ENCODE peak calls at places on chromosomes 5 and 9, in four cellular contexts. One of them, this sample, is unnamed.

GRCh38 chr5:20556364-20556763 is 568.4 kb upstream of the CDH18 start:
- DNase-seq in tibial artery: no peak
- DNase-seq in kidney glomerular epithelial cell: no peak
- DNase-seq in body of pancreas: no peak
- DNase-seq in this sample: peak; percentile 19

GRCh38 chr5:117682416-117682815 is 1107.8 kb upstream of the SEMA6A start:
- DNase-seq in kidney glomerular epithelial cell: no peak
- DNase-seq in tibial artery: no peak
- DNase-seq in body of pancreas: no peak
- DNase-seq in this sample: peak; percentile 18

GRCh38 chr9:37997636-37998374 is 71.2 kb downstream of the SHB start:
- DNase-seq in kidney glomerular epithelial cell: no peak
- DNase-seq in tibial artery: no peak
- DNase-seq in body of pancreas: no peak
- DNase-seq in this sample: no peak

GRCh38 chr9:128316421-128316820 is 5.8 kb downstream of the TRUB2 start:
- DNase-seq in tibial artery: no peak
- DNase-seq in kidney glomerular epithelial cell: no peak
- DNase-seq in body of pancreas: no peak
- DNase-seq in this sample: no peak

GRCh38 chr5:85320495-85320894 is 935.8 kb upstream of the EDIL3 start:
- DNase-seq in body of pancreas: no peak
- DNase-seq in tibial artery: no peak
- DNase-seq in kidney glomerular epithelial cell: no peak
- DNase-seq in this sample: no peak

GRCh38 chr5:11390369-11390768 is 513.9 kb downstream of the CTNND2 start:
- DNase-seq in kidney glomerular epithelial cell: peak; percentile 10
- DNase-seq in body of pancreas: no peak
- DNase-seq in tibial artery: no peak
- DNase-seq in this sample: peak; percentile 91

GRCh38 chr5:1281038-1281882 is 13.6 kb downstream of the TERT start:
- DNase-seq in kidney glomerular epithelial cell: no peak
- DNase-seq in body of pancreas: no peak
- DNase-seq in tibial artery: no peak
- DNase-seq in this sample: no peak

GRCh38 chr5:96220610-96221390 is 212.2 kb downstream of the PCSK1 start:
- DNase-seq in body of pancreas: no peak
- DNase-seq in tibial artery: no peak
- DNase-seq in kidney glomerular epithelial cell: peak; percentile 40
- DNase-seq in this sample: peak; percentile 64

GRCh38 chr9:21747171-21747570 is 55.3 kb upstream of the MTAP start:
- DNase-seq in body of pancreas: no peak
- DNase-seq in kidney glomerular epithelial cell: no peak
- DNase-seq in tibial artery: no peak
- DNase-seq in this sample: no peak

GRCh38 chr9:35603506-35603985 is 1.5 kb upstream of the TESK1 start:
- DNase-seq in kidney glomerular epithelial cell: peak; percentile 68
- DNase-seq in tibial artery: peak; percentile 94
- DNase-seq in body of pancreas: peak; percentile 73
- DNase-seq in this sample: no peak

GRCh38 chr5:176659860-176660461 is 12.7 kb downstream of the TSPAN17 start:
- DNase-seq in tibial artery: no peak
- DNase-seq in body of pancreas: no peak
- DNase-seq in kidney glomerular epithelial cell: no peak
- DNase-seq in this sample: no peak

GRCh38 chr5:173178369-173178910 is 34.1 kb downstream of the BNIP1 start:
- DNase-seq in tibial artery: no peak
- DNase-seq in body of pancreas: no peak
- DNase-seq in kidney glomerular epithelial cell: no peak
- DNase-seq in this sample: no peak

GRCh38 chr9:27367175-27367798 is 70.3 kb upstream of the EQTN start:
- DNase-seq in body of pancreas: no peak
- DNase-seq in tibial artery: no peak
- DNase-seq in kidney glomerular epithelial cell: no peak
- DNase-seq in this sample: no peak